ENCODE peak calls at places on chromosomes 16 and 17, in ten cellular contexts. U is Peyer's patch, T is lower lobe of right lung, A is kidney epithelial cell, I is GM06990, P is cardiac muscle cell, L is epithelial cell of esophagus, V is fibroblast of lung, C is pancreas, Z is uterus. O is an unnamed sample.

GRCh38 chr16:89375021-89375420 is 115.3 kb downstream of the ANKRD11 start:
- DNase-seq in Z (no peak), T (no peak), A (no peak), L (no peak), C (no peak), U (peak; percentile 83), V (peak; percentile 66), I (peak; percentile 48), P (no peak), O (no peak)

GRCh38 chr17:79950711-79951110 is 85.0 kb downstream of the TBC1D16 start:
- DNase-seq in P (no peak), T (peak; percentile 11), I (no peak), V (no peak), A (no peak), U (no peak), Z (no peak), L (no peak), C (peak; percentile 34), O (no peak)

GRCh38 chr17:5854871-5855554 is 215.2 kb upstream of the WSCD1 start:
- DNase-seq in P (no peak), I (no peak), C (no peak), U (no peak), V (no peak), T (no peak), L (no peak), A (no peak), Z (no peak), O (no peak)

GRCh38 chr17:72666519-72666874 is 426.0 kb downstream of the SLC39A11 start:
- DNase-seq in I (no peak), T (no peak), P (no peak), C (no peak), L (no peak), U (no peak), A (no peak), V (peak; percentile 53), Z (no peak), O (no peak)

GRCh38 chr17:40310882-40311391 is 2.0 kb downstream of the RARA start:
- DNase-seq in Z (no peak), U (no peak), P (no peak), A (no peak), I (no peak), V (no peak), L (no peak), C (peak; percentile 26), T (no peak), O (no peak)

GRCh38 chr17:27323538-27324212 is 29.8 kb downstream of the WSB1 start:
- DNase-seq in I (no peak), T (peak; percentile 86), A (no peak), Z (peak; percentile 69), U (no peak), L (peak; percentile 73), V (peak; percentile 86), C (peak; percentile 42), P (peak; percentile 89), O (peak; percentile 81)

GRCh38 chr16:65497571-65497970 is 375.7 kb upstream of the CDH11 start:
- DNase-seq in Z (no peak), C (no peak), T (no peak), U (no peak), V (no peak), P (no peak), A (no peak), L (no peak), I (no peak), O (no peak)

GRCh38 chr16:64615647-64616280 is 506.1 kb downstream of the CDH11 start:
- DNase-seq in P (peak; percentile 17), Z (no peak), T (no peak), L (peak; percentile 8), I (no peak), C (no peak), U (no peak), V (peak; percentile 50), A (no peak), O (no peak)

GRCh38 chr17:69460963-69461922 is 46.7 kb downstream of the MAP2K6 start:
- DNase-seq in U (no peak), A (no peak), C (no peak), P (no peak), T (no peak), Z (no peak), I (no peak), V (no peak), L (no peak), O (no peak)

GRCh38 chr17:1331708-1332107 is 52.2 kb downstream of the TRARG1 start:
- DNase-seq in L (no peak), A (no peak), Z (no peak), U (no peak), P (no peak), I (no peak), V (no peak), T (peak; percentile 28), C (no peak), O (no peak)

GRCh38 chr16:87414251-87414680 is 22.1 kb downstream of the MAP1LC3B start:
- DNase-seq in P (no peak), C (no peak), T (no peak), I (no peak), Z (no peak), A (no peak), V (no peak), L (peak; percentile 51), U (no peak), O (no peak)

DNA sequence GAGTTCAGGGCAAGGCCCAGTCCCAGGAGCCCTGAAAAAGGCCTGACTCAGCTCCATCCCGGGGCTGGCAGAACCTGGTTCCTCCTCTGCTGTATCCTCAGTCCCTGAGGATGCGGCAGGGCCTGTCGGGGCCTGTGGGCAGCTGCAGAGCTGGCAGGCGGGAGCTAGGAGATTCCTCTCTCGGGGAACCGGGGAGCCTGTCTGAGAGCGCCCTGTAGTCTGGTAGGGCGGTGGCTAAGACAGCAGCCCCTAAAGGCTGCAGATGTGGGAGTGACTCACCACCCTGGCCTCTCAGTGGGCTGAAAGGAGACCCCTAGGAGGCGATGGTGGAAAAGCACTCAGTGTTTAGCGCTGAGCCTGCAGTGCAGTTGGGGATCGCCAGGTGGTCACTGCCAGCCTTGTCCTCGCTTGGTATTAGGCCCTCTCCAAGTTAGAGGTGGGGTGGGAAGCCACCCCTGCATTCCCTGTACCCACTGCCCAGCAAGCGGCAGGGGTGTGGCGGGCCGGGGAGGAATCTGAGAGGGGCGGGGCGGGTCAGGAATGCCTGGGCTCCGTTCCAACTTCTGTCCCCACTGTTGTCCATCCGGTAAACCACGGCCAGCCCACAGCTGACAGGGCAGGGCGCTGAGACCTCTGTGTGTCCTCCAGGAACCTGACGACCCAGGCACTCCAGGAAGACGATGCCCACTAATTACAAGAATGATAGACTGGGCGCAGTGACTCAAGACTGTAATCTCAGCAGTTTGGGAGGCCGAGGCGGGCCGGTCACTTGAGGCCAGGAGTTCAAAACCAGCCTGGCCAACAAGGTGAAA is 29.5 kb upstream of the CDH1 start:
- DNase-seq in I (no peak), T (peak; percentile 86), A (peak; percentile 56), P (peak; percentile 52), L (peak; percentile 96), Z (no peak), V (peak; percentile 12), C (peak; percentile 67), U (no peak), O (peak; percentile 91)
- TF ChIP-seq CTCF in I (no peak), T (no peak), A (peak; percentile 62), P (peak; percentile 35), L (peak; percentile 44), Z (no peak), V (no peak), C (no peak), U (no peak), O (peak; percentile 53)

GRCh38 chr16:49596699-49597291 is 223.2 kb downstream of the C16orf78 start:
- DNase-seq in I (no peak), U (no peak), Z (peak; percentile 13), P (peak; percentile 26), A (no peak), T (no peak), L (no peak), C (no peak), V (no peak), O (no peak)
- H3K4me3 ChIP-seq in I (no peak overlapping the region), U (no peak overlapping the region), Z (no peak overlapping the region), P (no peak overlapping the region), A (no peak overlapping the region), T (no peak overlapping the region), L (no peak overlapping the region), C (no peak overlapping the region), V (no peak overlapping the region), O (no peak overlapping the region)

DNA sequence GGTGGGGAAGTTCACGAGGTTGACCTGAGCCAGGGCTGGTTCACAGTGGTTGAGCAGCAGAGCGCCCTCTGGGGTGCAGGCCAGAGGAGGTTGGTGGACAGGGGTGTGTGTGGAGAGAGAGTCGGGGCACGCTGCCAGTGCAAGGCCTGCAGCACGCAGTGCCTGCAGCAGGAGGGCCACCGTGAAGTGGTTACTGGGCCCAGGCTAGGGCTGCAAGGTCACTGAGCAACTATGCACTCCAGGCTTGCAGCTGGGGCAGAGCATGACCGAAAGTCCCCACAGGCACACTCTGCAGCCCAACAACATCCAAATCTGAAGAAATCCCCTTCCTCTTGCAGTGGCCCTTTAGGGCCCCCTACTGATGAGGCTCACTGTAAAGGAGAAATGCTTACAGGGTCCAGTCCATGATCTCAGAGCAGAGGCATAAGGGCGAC is 89.1 kb upstream of the NOL11 start:
- DNase-seq in V (peak; percentile 28), I (peak; percentile 65), A (no peak), L (no peak), C (peak; percentile 48), T (peak; percentile 61), Z (no peak), U (no peak), P (peak; percentile 38), O (no peak)
- TF ChIP-seq CTCF in V (peak; percentile 14), I (peak; percentile 53), A (peak; percentile 28), L (no peak), C (no peak), T (no peak), Z (no peak), U (no peak), P (peak; percentile 19), O (peak; percentile 1)

GRCh38 chr17:50101346-50102163 is 6.4 kb downstream of the PDK2 start:
- DNase-seq in U (no peak), C (peak; percentile 56), A (no peak), T (peak; percentile 62), Z (peak; percentile 87), P (peak; percentile 58), V (peak; percentile 65), L (no peak), I (no peak), O (no peak)

GRCh38 chr17:50102164-50102991 is 7.2 kb downstream of the PDK2 start:
- DNase-seq in L (no peak), P (no peak), T (peak; percentile 89), Z (no peak), A (no peak), U (no peak), C (peak; percentile 84), I (no peak), V (no peak), O (no peak)

GRCh38 chr17:50100480-50100883 is 5.3 kb downstream of the PDK2 start:
- DNase-seq in P (no peak), A (no peak), L (no peak), I (no peak), V (no peak), Z (no peak), C (no peak), U (no peak), T (peak; percentile 9), O (no peak)

GRCh38 chr17:50099003-50099402 is 3.9 kb downstream of the PDK2 start:
- DNase-seq in V (no peak), L (no peak), T (peak; percentile 23), C (peak; percentile 72), P (no peak), Z (no peak), U (no peak), I (no peak), A (no peak), O (no peak)

DNA sequence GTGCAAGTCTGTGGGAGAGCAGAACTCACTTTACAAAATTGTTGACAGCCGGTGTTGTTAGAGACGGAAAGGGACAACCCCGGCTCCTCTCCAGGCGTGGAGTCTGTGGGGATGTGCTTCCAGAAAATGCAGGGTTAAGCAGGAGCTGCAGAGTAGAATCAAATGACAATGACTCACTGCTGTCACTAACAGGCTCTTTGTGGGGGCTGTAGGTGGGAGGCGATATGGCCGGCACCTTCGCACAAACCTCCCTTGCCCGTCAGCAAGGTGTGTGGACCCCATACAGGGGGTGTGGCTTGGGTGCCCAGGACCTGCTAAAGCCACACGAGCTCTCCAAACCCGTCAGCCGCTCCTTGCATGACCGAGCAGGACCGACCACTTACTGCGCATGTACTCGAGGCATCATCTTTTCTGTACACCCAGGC is 5.8 kb downstream of the PDK2 start:
- DNase-seq in I (no peak), L (no peak), C (no peak), Z (no peak), P (no peak), V (no peak), A (no peak), U (no peak), T (peak; percentile 48), O (no peak)
- H3K4me3 ChIP-seq in I (no peak overlapping the region), L (no peak overlapping the region), C (no peak overlapping the region), Z (no peak overlapping the region), P (no peak overlapping the region), V (no peak overlapping the region), A (no peak overlapping the region), U (peak overlapping the region; percentile 15), T (no peak overlapping the region), O (no peak overlapping the region)

O was measured in bronchial epithelial cell.